ENCODE peak calls at places on chromosomes 3 and 15, in nine cellular contexts. Z, H, K, B, M, T, S, O and R are unnamed samples.

GRCh38 chr3:79937567-79937966 is 169.8 kb upstream of the ROBO1 start:
- DNase-seq in B (no peak), H (no peak), K (no peak), O (peak), S (no peak), T (no peak), M (no peak), Z (no peak), R (no peak)

GRCh38 chr3:37229291-37229690 is 54.9 kb upstream of the LRRFIP2 start:
- DNase-seq in S (no peak), M (no peak), H (no peak), T (no peak), Z (no peak), O (no peak), K (no peak), B (no peak), R (no peak)

GRCh38 chr3:181008796-181009195 is 19.3 kb upstream of the DNAJC19 start:
- DNase-seq in M (no peak), K (no peak), H (no peak), T (no peak), S (no peak), B (no peak), O (no peak), Z (no peak), R (no peak)

GRCh38 chr3:12312010-12312409 is 23.1 kb downstream of the PPARG start:
- DNase-seq in S (no peak), Z (no peak), H (no peak), T (no peak), K (no peak), O (peak), M (no peak), B (no peak), R (no peak)

GRCh38 chr3:129360224-129360623 is 68.2 kb downstream of the EFCAB12 start:
- DNase-seq in S (no peak), T (no peak), K (no peak), O (no peak), M (no peak), H (no peak), Z (no peak), B (no peak), R (no peak)

GRCh38 chr15:100767002-100767825 is 112.4 kb upstream of the ALDH1A3 start:
- DNase-seq in K (no peak), H (no peak), O (no peak), M (no peak), S (no peak), T (no peak), Z (no peak), B (no peak), R (no peak)

GRCh38 chr3:126440709-126440995 is 35.0 kb downstream of the ZXDC start:
- DNase-seq in Z (no peak), M (no peak), S (no peak), H (no peak), B (no peak), O (no peak), K (no peak), T (no peak), R (no peak)

GRCh38 chr3:21158801-21159564 is 592.0 kb downstream of the ZNF385D start:
- DNase-seq in S (peak), O (no peak), B (no peak), Z (no peak), M (no peak), T (no peak), H (peak), K (no peak), R (no peak)

GRCh38 chr15:27679621-27680521 is 419.2 kb downstream of the OCA2 start:
- DNase-seq in M (no peak), S (no peak), K (no peak), B (no peak), Z (no peak), O (no peak), T (no peak), H (peak), R (no peak)

GRCh38 chr15:72907733-72908132 is 124.2 kb upstream of the ADPGK start:
- DNase-seq in B (no peak), M (no peak), S (no peak), H (no peak), K (no peak), T (no peak), O (no peak), Z (no peak), R (no peak)

GRCh38 chr15:72231847-72232461 is 964 bp upstream of the PKM start:
- DNase-seq in Z (no peak), M (peak), K (peak), H (peak), O (peak), T (no peak), B (peak), S (no peak), R (no peak)

GRCh38 chr3:114451561-114452018 is 157.8 kb downstream of the TIGIT start:
- DNase-seq in B (no peak), Z (no peak), O (peak), H (peak), K (no peak), S (no peak), T (peak), M (no peak), R (no peak)